ENCODE peak calls at places on chromosomes 1 and 21, in five cellular contexts. I is mesendoderm, Z is IMR-90, G is spleen, J is BJ. S is an unnamed sample.
A peak's percentile ranks its signal among the peaks of the same experiment; 100 is the strongest.

GRCh38 chr1:230878584-230878975 is 10.3 kb upstream of the C1orf198 start:
- DNase-seq in J (peak; percentile 98), G (no peak), Z (peak; percentile 81), I (no peak), S (no peak)

GRCh38 chr21:37642493-37642892 is 273.8 kb downstream of the KCNJ6 start:
- DNase-seq in I (peak; percentile 84), Z (no peak), G (no peak), J (no peak), S (no peak)

GRCh38 chr21:41564871-41565281 is 56.9 kb upstream of the TMPRSS2 start:
- DNase-seq in Z (no peak), G (no peak), J (peak; percentile 68), I (no peak), S (no peak)

GRCh38 chr1:43773821-43774220 is 66.5 kb downstream of the ST3GAL3 start:
- DNase-seq in J (no peak), I (no peak), Z (no peak), G (no peak), S (no peak)

GRCh38 chr1:83632906-83633305 is 366.0 kb downstream of the TTLL7 start:
- DNase-seq in I (no peak), Z (no peak), J (no peak), G (no peak), S (no peak)

GRCh38 chr21:44874240-44874496 is 678 bp upstream of the PTTG1IP start:
- DNase-seq in I (no peak), Z (no peak), J (no peak), G (no peak), S (no peak)

GRCh38 chr1:206498685-206499084 is 8.6 kb upstream of the RASSF5 start:
- DNase-seq in I (peak; percentile 94), Z (no peak), G (peak; percentile 12), J (no peak), S (no peak)

GRCh38 chr1:45013551-45014209 is 1.6 kb downstream of the UROD start:
- DNase-seq in Z (no peak), J (no peak), I (no peak), G (no peak), S (no peak)

GRCh38 chr21:43884012-43884860 is 19.2 kb downstream of the AGPAT3 start:
- DNase-seq in J (no peak), Z (no peak), G (peak; percentile 57), I (peak; percentile 93), S (no peak)

GRCh38 chr1:60596791-60597748 is 485.3 kb upstream of the NFIA start:
- DNase-seq in J (no peak), I (peak; percentile 20), Z (no peak), G (no peak), S (no peak)

GRCh38 chr1:76336951-76337371 is 262.4 kb downstream of the ST6GALNAC3 start:
- DNase-seq in J (peak; percentile 15), G (no peak), Z (peak; percentile 84), I (peak; percentile 21), S (peak; percentile 93)

GRCh38 chr1:16135501-16135900 is 20.4 kb downstream of the EPHA2 start:
- DNase-seq in G (no peak), Z (no peak), I (no peak), J (no peak), S (no peak)
- H3K36me3 ChIP-seq in G (peaks cover 36% of the 10 kb centered on the region), Z (peaks cover 68% of the 10 kb centered on the region), I (peaks cover 66% of the 10 kb centered on the region), J (peaks cover 51% of the 10 kb centered on the region), S (peaks cover 13% of the 10 kb centered on the region)

DNA sequence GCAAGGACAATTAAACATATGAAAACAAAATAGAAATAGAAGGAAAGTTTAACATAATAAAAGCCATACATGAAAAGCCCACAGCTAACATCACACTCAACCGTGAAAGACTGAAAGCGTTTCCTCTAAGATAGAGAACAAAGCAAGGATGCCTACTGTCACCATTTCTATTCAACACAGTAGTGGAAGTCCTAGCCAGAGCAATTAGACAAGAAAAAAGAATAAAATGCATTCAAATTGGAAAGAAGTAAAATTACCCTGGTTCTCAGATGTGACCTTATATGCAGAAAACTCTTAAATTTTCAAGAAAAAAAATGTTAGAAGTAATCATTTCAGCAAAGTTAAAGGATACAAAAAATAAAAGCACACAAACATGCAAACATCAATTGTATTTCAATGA is 34.0 kb downstream of the ZNF644 start:
- DNase-seq in J (no peak), I (no peak), Z (no peak), G (no peak), S (no peak)
- H3K36me3 ChIP-seq in J (no peaks in the 10 kb centered on the region), I (no peaks in the 10 kb centered on the region), Z (peaks cover 3% of the 10 kb centered on the region), G (peaks cover 17% of the 10 kb centered on the region), S (no peaks in the 10 kb centered on the region)

DNA sequence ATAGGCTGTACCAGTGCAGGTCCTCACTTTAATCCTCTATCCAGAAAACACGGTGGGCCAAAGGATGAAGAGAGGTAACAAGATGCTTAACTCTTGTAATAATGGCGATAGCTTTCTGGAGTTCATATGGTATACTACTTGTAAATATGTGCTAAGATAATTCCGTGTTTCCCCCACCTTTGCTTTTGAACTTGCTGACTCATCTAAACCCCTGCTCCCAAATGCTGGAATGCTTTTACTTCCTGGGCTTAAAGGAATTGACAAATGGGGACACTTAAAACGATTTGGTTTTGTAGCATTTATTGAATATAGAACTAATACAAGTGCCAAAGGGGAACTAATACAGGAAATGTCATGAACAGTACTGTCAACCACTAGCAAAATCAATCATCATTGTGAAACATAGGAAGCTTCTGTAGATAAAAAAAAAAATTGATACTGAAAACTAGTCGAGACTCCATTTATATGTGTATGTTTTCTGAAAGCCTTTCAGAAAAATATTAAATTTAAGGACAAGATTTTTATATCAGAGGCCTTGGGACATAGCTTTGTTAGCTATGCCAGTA is 7.0 kb downstream of the SOD1 start:
- DNase-seq in G (no peak), I (peak; percentile 31), J (no peak), Z (no peak), S (no peak)
- H3K36me3 ChIP-seq in G (peaks cover 87% of the 10 kb centered on the region), I (no peaks in the 10 kb centered on the region), J (peaks cover 13% of the 10 kb centered on the region), Z (peaks cover 30% of the 10 kb centered on the region), S (peaks cover 26% of the 10 kb centered on the region)

DNA sequence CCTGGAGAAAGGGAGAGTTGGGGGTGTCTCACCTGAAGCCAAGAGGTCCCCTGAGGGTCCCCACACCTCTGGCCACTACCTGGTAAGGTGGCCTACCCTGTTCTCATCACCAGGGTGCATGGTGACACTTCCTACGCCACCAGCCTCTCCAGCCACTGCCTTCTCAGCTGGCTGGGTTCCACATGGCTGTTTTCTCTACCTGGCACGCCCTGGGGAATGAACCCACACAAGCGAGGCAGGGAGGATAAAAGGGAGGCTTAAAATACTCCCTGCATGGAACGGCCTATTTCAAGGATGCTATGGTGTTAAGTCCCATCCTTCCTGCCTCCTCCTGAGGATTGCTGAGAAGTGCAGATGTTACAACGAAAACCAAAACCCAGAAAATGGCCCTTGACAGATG is 84.7 kb downstream of the PIK3CD start:
- DNase-seq in G (no peak), Z (no peak), I (no peak), J (no peak), S (peak; percentile 15)
- H3K36me3 ChIP-seq in G (peaks cover 99% of the 10 kb centered on the region), Z (peaks cover 80% of the 10 kb centered on the region), I (peaks cover 33% of the 10 kb centered on the region), J (peaks cover 41% of the 10 kb centered on the region), S (peaks cover 45% of the 10 kb centered on the region)

GRCh38 chr1:36305915-36306209 is 306 bp upstream of the SH3D21 start:
- DNase-seq in I (no peak), G (no peak), J (no peak), Z (no peak), S (no peak)
- H3K36me3 ChIP-seq in I (peaks cover 13% of the 10 kb centered on the region), G (peaks cover 39% of the 10 kb centered on the region), J (peaks cover 21% of the 10 kb centered on the region), Z (peaks cover 35% of the 10 kb centered on the region), S (peaks cover 20% of the 10 kb centered on the region)

S was measured in kidney.